ENCODE peak calls at places on chromosomes 6 and 20, in six cellular contexts. F, L, Z, O, S and Q are unnamed samples.

GRCh38 chr6:3325210-3325609 is 66.5 kb downstream of the PSMG4 start:
- DNase-seq in F (peak; percentile 74), L (peak; percentile 57), Z (peak; percentile 45), O (peak; percentile 32), S (peak; percentile 23), Q (no peak)

GRCh38 chr6:2378046-2378657 is 132.7 kb upstream of the GMDS start:
- DNase-seq in F (no peak), L (no peak), Z (no peak), O (no peak), S (no peak), Q (peak; percentile 7)

GRCh38 chr6:13470240-13471140 is 16.9 kb downstream of the GFOD1 start:
- DNase-seq in F (no peak), L (no peak), Z (peak; percentile 73), O (no peak), S (no peak), Q (no peak)

GRCh38 chr6:15876406-15876805 is 213.6 kb upstream of the DTNBP1 start:
- DNase-seq in F (peak; percentile 14), L (peak; percentile 57), Z (no peak), O (no peak), S (peak; percentile 75), Q (no peak)

GRCh38 chr6:140594806-140595128 is 1220.3 kb upstream of the CITED2 start:
- DNase-seq in F (no peak), L (no peak), Z (no peak), O (no peak), S (no peak), Q (no peak)

GRCh38 chr6:32204268-32204715 is 11.8 kb upstream of the GPSM3 start:
- DNase-seq in F (no peak), L (no peak), Z (no peak), O (no peak), S (no peak), Q (no peak)

GRCh38 chr6:43173496-43174262 is 2.6 kb downstream of the SRF start:
- DNase-seq in F (peak; percentile 7), L (no peak), Z (no peak), O (no peak), S (no peak), Q (no peak)

GRCh38 chr6:36682328-36683144 is 4.0 kb downstream of the CDKN1A start:
- DNase-seq in F (no peak), L (peak; percentile 31), Z (no peak), O (peak; percentile 89), S (no peak), Q (peak; percentile 73)

GRCh38 chr20:49437057-49437456 is 45.4 kb downstream of the KCNB1 start:
- DNase-seq in F (no peak), L (no peak), Z (no peak), O (no peak), S (no peak), Q (no peak)

GRCh38 chr6:48068326-48069191 is 42.4 kb downstream of the PTCHD4 start:
- DNase-seq in F (no peak), L (no peak), Z (no peak), O (no peak), S (no peak), Q (no peak)

GRCh38 chr20:49541733-49542513 is 26.0 kb downstream of the PTGIS start:
- DNase-seq in F (peak; percentile 83), L (peak; percentile 56), Z (peak; percentile 89), O (peak; percentile 46), S (peak; percentile 50), Q (peak; percentile 83)

GRCh38 chr6:159594106-159594749 is 98.8 kb downstream of the SOD2 start:
- DNase-seq in F (peak; percentile 49), L (peak; percentile 22), Z (peak; percentile 15), O (no peak), S (peak; percentile 91), Q (no peak)

GRCh38 chr6:107353773-107354382 is 105.5 kb downstream of the PDSS2 start:
- DNase-seq in F (no peak), L (peak; percentile 40), Z (no peak), O (no peak), S (no peak), Q (no peak)

GRCh38 chr20:38450412-38450975 is 15.4 kb upstream of the SNHG17 start:
- DNase-seq in F (peak; percentile 89), L (peak; percentile 63), Z (no peak), O (peak; percentile 72), S (peak; percentile 38), Q (no peak)

GRCh38 chr6:166417285-166417691 is 34.5 kb upstream of the MPC1 start:
- DNase-seq in F (no peak), L (no peak), Z (no peak), O (no peak), S (no peak), Q (no peak)

GRCh38 chr6:51077967-51078518 is 259.4 kb downstream of the TFAP2B start:
- DNase-seq in F (no peak), L (no peak), Z (no peak), O (no peak), S (peak; percentile 27), Q (no peak)

GRCh38 chr20:61875221-61875885 is 190.3 kb downstream of the TAF4 start:
- DNase-seq in F (no peak), L (no peak), Z (peak; percentile 10), O (no peak), S (no peak), Q (no peak)

GRCh38 chr6:158068893-158069799 is 87.5 kb downstream of the SYNJ2 start:
- DNase-seq in F (peak; percentile 72), L (peak; percentile 63), Z (no peak), O (peak; percentile 55), S (peak; percentile 84), Q (peak; percentile 63)

GRCh38 chr20:1664911-1665310 is 7.3 kb upstream of the SIRPG start:
- DNase-seq in F (no peak), L (no peak), Z (no peak), O (no peak), S (no peak), Q (no peak)

GRCh38 chr6:32298632-32299336 is 72.9 kb downstream of the TSBP1 start:
- DNase-seq in F (peak; percentile 63), L (peak; percentile 47), Z (no peak), O (peak; percentile 6), S (peak; percentile 66), Q (peak; percentile 8)

GRCh38 chr6:153790048-153790447 is 249.0 kb upstream of the OPRM1 start:
- DNase-seq in F (peak; percentile 96), L (peak; percentile 97), Z (peak; percentile 50), O (peak; percentile 89), S (peak; percentile 89), Q (peak; percentile 2)

GRCh38 chr6:90463359-90463758 is 123.5 kb downstream of the MAP3K7 start:
- DNase-seq in F (no peak), L (no peak), Z (no peak), O (no peak), S (no peak), Q (no peak)

GRCh38 chr6:38171997-38172738 is 352.6 kb downstream of the ZFAND3 start:
- DNase-seq in F (no peak), L (no peak), Z (no peak), O (no peak), S (no peak), Q (no peak)